ENCODE peak calls at places on chromosome 20, in eight cellular contexts. U is A549, W is breast epithelium, L is neuronal stem cell, M is astrocyte, F is fibroblast of lung, E is colonic mucosa, I is prostate gland. N is an unnamed sample.

GRCh38 chr20:61520076-61520639 is 268.1 kb downstream of the CDH4 start:
- DNase-seq in U (no peak), F (no peak), M (no peak), W (no peak), L (no peak), I (no peak), E (no peak), N (no peak)

GRCh38 chr20:56683077-56683865 is 54.2 kb downstream of the TFAP2C start:
- DNase-seq in F (no peak), M (no peak), L (no peak), I (no peak), E (no peak), W (no peak), U (no peak), N (no peak)

GRCh38 chr20:40802886-40803285 is 113.8 kb upstream of the MAFB start:
- DNase-seq in F (no peak), L (no peak), M (no peak), I (no peak), E (no peak), U (no peak), W (no peak), N (no peak)

GRCh38 chr20:43507150-43508080 is at the start of gene L3MBTL1:
- DNase-seq in L (peak), I (peak), U (peak), W (no peak), M (no peak), F (peak), E (peak), N (no peak)

GRCh38 chr20:48750941-48751620 is 76.7 kb downstream of the PREX1 start:
- DNase-seq in U (no peak), L (peak), M (peak), E (no peak), F (peak), W (no peak), I (no peak), N (peak)

GRCh38 chr20:51318058-51318960 is 224.2 kb downstream of the NFATC2 start:
- DNase-seq in I (no peak), E (peak), M (no peak), L (peak), W (no peak), F (no peak), U (peak), N (no peak)

GRCh38 chr20:32439132-32439829 is 81.2 kb downstream of the ASXL1 start:
- DNase-seq in I (no peak), L (no peak), U (no peak), E (no peak), F (peak), M (peak), W (no peak), N (no peak)

GRCh38 chr20:37948956-37949355 is 46.0 kb downstream of the VSTM2L start:
- DNase-seq in U (no peak), L (no peak), M (no peak), W (no peak), E (no peak), I (no peak), F (no peak), N (no peak)

GRCh38 chr20:10861086-10861485 is 187.3 kb upstream of the JAG1 start:
- DNase-seq in L (no peak), I (no peak), W (no peak), M (peak), U (no peak), E (no peak), F (peak), N (no peak)

GRCh38 chr20:887137-887536 is 29.0 kb downstream of the ANGPT4 start:
- DNase-seq in F (no peak), I (no peak), U (peak), M (no peak), W (no peak), E (no peak), L (no peak), N (no peak)

GRCh38 chr20:38890497-38890818 is 35.8 kb upstream of the FAM83D start:
- DNase-seq in I (no peak), W (no peak), E (no peak), L (no peak), U (no peak), F (no peak), M (no peak), N (no peak)

GRCh38 chr20:9301129-9302072 is 213.0 kb upstream of the LAMP5 start:
- DNase-seq in W (no peak), M (peak), U (peak), L (no peak), F (peak), I (peak), E (peak), N (no peak)

GRCh38 chr20:33474097-33474846 is 15.6 kb upstream of the CBFA2T2 start:
- DNase-seq in F (no peak), W (no peak), I (no peak), E (peak), L (no peak), U (no peak), M (no peak), N (no peak)

GRCh38 chr20:31922181-31922580 is 29.7 kb downstream of the PDRG1 start:
- DNase-seq in F (no peak), E (no peak), M (no peak), L (no peak), I (no peak), W (no peak), U (no peak), N (no peak)

GRCh38 chr20:32018269-32019155 is 8.3 kb downstream of the CCM2L start:
- DNase-seq in M (no peak), U (peak), F (no peak), I (peak), L (peak), W (peak), E (peak), N (peak)

GRCh38 chr20:7744411-7744810 is 195.8 kb downstream of the HAO1 start:
- DNase-seq in U (no peak), E (no peak), M (peak), W (no peak), I (no peak), F (peak), L (no peak), N (no peak)

GRCh38 chr20:25177890-25178321 is 17.6 kb upstream of the ENTPD6 start:
- DNase-seq in W (no peak), M (peak), E (no peak), L (no peak), I (peak), F (peak), U (no peak), N (no peak)

GRCh38 chr20:21512634-21513180 is 1.2 kb downstream of the NKX2-2 start:
- DNase-seq in L (no peak), I (no peak), W (no peak), E (no peak), U (no peak), M (no peak), F (no peak), N (no peak)

GRCh38 chr20:25283221-25283951 is 35.5 kb downstream of the PYGB start:
- DNase-seq in E (no peak), M (no peak), U (no peak), I (no peak), W (peak), F (no peak), L (no peak), N (no peak)

GRCh38 chr20:31930758-31931157 is 21.1 kb downstream of the PDRG1 start:
- DNase-seq in M (no peak), L (no peak), W (no peak), I (no peak), F (no peak), U (no peak), E (no peak), N (no peak)

GRCh38 chr20:45323731-45324130 is 15.6 kb upstream of the MATN4 start:
- DNase-seq in L (no peak), W (no peak), I (no peak), U (no peak), F (peak), M (no peak), E (no peak), N (no peak)

GRCh38 chr20:1982666-1983065 is 11.2 kb downstream of the PDYN start:
- DNase-seq in E (no peak), F (no peak), L (no peak), U (no peak), W (no peak), M (no peak), I (no peak), N (no peak)

GRCh38 chr20:50251992-50252491 is 61.4 kb downstream of the CEBPB start:
- DNase-seq in W (no peak), U (no peak), F (peak), E (no peak), I (no peak), L (no peak), M (peak), N (no peak)
- H3K4me3 ChIP-seq in W (no peak), U (no peak), F (no peak), E (no peak), I (no peak), L (no peak), M (no peak), N (no peak)

DNA sequence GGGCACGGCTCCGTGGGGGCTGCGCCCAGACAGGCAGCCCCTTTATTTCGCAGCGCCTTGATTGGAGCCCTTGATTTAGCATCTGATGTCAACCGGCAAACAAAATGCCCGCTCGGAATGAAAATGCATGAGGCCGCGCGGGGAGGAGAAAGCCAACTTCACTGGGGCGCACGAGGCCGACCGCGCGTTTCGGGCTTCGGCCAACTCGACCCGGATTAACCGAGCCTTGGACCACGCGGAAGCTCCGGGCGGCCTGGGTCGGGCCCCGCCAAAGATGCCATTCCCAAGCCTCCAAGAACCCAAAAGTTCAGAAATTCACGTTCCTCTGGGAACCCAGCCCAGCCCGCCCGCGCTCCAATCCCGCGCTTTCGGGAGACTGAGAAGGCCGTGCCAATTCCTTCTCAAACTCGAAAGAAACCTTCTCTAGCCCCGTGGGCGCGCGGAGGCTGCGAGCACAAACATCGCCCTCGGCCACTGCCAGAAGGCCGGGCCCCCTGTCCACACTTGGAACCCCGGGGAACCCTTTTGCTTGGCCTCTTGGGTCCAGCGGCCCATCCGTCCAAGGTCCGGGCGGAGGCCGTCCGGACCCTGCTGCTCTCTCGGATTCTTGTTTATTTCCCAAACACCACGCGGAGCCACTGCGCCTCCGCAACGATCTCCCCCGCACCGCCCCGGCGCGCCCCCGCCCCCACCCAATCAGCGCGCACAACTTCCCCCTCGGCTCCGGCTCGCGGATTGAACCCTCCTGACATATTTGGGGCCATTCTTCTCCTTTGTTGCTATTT is 816 bp upstream of the INSM1 start:
- DNase-seq in E (no peak), U (no peak), I (no peak), L (peak), M (no peak), W (no peak), F (no peak), N (no peak)
- H3K27ac ChIP-seq in E (no peak), U (no peak), I (no peak), L (no peak), M (no peak), W (no peak), F (no peak), N (no peak)

GRCh38 chr20:23655551-23656211 is 17.9 kb upstream of the CST3 start:
- DNase-seq in U (no peak), W (no peak), F (no peak), M (no peak), I (no peak), L (no peak), E (no peak), N (no peak)
- H3K4me3 ChIP-seq in U (no peak), W (peak), F (no peak), M (no peak), I (no peak), L (no peak), E (no peak), N (no peak)

GRCh38 chr20:17627101-17627950 is 54.7 kb downstream of the RRBP1 start:
- DNase-seq in I (no peak), F (no peak), W (no peak), U (no peak), M (no peak), L (no peak), E (no peak), N (no peak)

GRCh38 chr20:17626217-17627007 is 55.6 kb downstream of the RRBP1 start:
- DNase-seq in U (no peak), L (no peak), W (peak), F (no peak), I (no peak), E (no peak), M (no peak), N (no peak)

GRCh38 chr20:17629025-17629424 is 53.0 kb downstream of the RRBP1 start:
- DNase-seq in I (no peak), W (no peak), U (no peak), M (no peak), L (no peak), F (no peak), E (no peak), N (no peak)

GRCh38 chr20:17629678-17630089 is 52.4 kb downstream of the RRBP1 start:
- DNase-seq in M (no peak), W (no peak), E (no peak), U (no peak), F (no peak), L (no peak), I (no peak), N (no peak)

DNA sequence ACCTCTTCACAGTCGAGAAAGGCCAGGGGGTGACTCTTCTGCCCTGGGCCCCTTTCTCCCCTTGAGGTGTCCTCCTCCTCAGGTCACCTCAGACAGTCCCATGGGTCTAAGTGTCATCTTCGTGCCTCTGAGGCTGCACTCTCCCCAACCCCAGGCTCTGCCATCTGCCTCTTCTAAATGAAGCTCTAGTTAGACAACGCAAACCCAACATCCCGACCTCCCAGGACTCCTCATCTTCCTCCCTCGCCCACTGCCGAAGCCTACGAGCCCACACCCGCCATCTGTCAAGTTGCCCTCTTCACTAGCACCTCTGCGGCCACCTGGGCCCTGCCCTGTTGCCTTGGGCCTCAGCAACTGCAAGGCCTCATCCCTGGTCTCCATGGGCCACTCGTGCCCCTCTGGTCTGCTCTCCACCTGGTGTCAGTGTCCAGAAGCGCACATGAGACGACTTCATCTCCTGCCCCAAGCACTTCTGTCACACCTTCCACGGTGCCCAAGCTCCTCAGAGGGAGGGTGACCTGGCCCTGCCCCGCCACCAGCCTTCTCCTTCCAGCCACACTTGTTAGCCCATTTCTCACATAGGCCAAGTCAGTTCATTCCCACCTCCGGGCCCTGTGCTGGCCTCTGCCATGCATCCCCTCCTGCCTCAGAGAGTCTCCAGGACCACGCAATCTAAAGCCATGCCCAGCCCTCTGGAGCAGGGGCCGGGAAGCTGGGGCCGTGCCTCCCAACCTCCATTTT is 53.8 kb downstream of the RRBP1 start:
- DNase-seq in I (no peak), E (no peak), U (no peak), F (no peak), W (no peak), L (no peak), M (no peak), N (no peak)
- H3K27ac ChIP-seq in I (no peak), E (no peak), U (no peak), F (no peak), W (peak), L (no peak), M (no peak), N (no peak)

GRCh38 chr20:49885558-49886332 is 29.6 kb downstream of the SPATA2 start:
- DNase-seq in F (no peak), E (no peak), I (no peak), U (no peak), M (no peak), W (no peak), L (no peak), N (no peak)

GRCh38 chr20:49887828-49888340 is 27.4 kb downstream of the SPATA2 start:
- DNase-seq in U (no peak), L (no peak), E (no peak), I (no peak), F (no peak), W (peak), M (no peak), N (no peak)

GRCh38 chr20:49886571-49887203 is 28.6 kb downstream of the SPATA2 start:
- DNase-seq in L (no peak), W (no peak), M (no peak), I (no peak), U (no peak), E (no peak), F (no peak), N (no peak)

GRCh38 chr20:49888341-49889244 is 26.7 kb downstream of the SPATA2 start:
- DNase-seq in W (peak), L (peak), U (peak), F (peak), M (peak), E (peak), I (peak), N (peak)

GRCh38 chr20:49887251-49887827 is 28.0 kb downstream of the SPATA2 start:
- DNase-seq in F (peak), M (peak), W (no peak), E (no peak), L (no peak), U (no peak), I (no peak), N (no peak)
- H3K4me3 ChIP-seq in F (no peak), M (no peak), W (no peak), E (no peak), L (no peak), U (no peak), I (no peak), N (no peak)

DNA sequence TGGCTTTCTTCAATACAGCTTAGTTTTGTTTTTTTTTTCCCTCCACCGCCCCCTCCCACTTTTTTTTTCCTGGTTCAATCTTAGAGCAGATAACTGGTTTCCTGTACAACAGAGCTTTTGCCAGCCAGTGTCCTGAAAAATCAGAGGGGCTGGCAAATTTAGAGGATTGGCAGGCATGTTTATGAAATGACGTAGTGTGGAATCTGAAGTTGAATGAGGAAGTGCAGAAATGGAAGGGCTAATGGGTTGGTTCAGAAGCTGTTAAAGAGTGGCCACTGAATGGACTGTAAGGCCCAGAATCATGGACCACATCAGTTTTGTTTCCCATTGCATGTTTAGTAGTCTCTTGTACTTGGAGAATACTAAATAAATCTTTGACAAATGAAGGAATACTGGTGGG is 68.9 kb downstream of the ATRN start:
- DNase-seq in E (no peak), M (no peak), U (no peak), W (no peak), L (no peak), I (no peak), F (peak), N (no peak)
- H3K27ac ChIP-seq in E (no peak), M (no peak), U (no peak), W (no peak), L (no peak), I (no peak), F (no peak), N (no peak)

GRCh38 chr20:23692725-23693124 is 3.9 kb upstream of the CST4 start:
- DNase-seq in L (no peak), W (no peak), M (no peak), E (no peak), F (no peak), I (no peak), U (no peak), N (no peak)
- H3K4me3 ChIP-seq in L (no peak), W (no peak), M (no peak), E (no peak), F (no peak), I (no peak), U (no peak), N (no peak)

N was measured in effector memory CD4-positive, alpha-beta T cell.